ENCODE peak calls at places on chromosomes 11 and 22, in six cellular contexts. B is MCF 10A; Z is CD4-positive, alpha-beta T cell; V is AG09309; P is H1; S is right atrium auricular region. F is an unnamed sample.

GRCh38 chr11:123624974-123625373 is 29.4 kb downstream of the SCN3B start:
- DNase-seq in B (peak; percentile 11), Z (no peak), V (peak; percentile 32), P (no peak), S (no peak), F (no peak)

GRCh38 chr22:49847751-49848689 is 5.6 kb upstream of the ZBED4 start:
- DNase-seq in B (no peak), Z (no peak), V (no peak), P (peak; percentile 61), S (no peak), F (no peak)

GRCh38 chr22:43923191-43923590 is 414 bp upstream of the PNPLA3 start:
- DNase-seq in B (no peak), Z (peak; percentile 1), V (no peak), P (peak; percentile 56), S (no peak), F (no peak)

GRCh38 chr11:27293500-27294417 is 69.3 kb downstream of the CCDC34 start:
- DNase-seq in B (peak; percentile 32), Z (no peak), V (peak; percentile 29), P (no peak), S (no peak), F (no peak)

GRCh38 chr11:10385696-10386095 is 69.4 kb upstream of the AMPD3 start:
- DNase-seq in B (no peak), Z (no peak), V (no peak), P (peak; percentile 37), S (peak; percentile 81), F (peak; percentile 63)

GRCh38 chr11:33534575-33534974 is 166.1 kb downstream of the C11orf91 start:
- DNase-seq in B (no peak), Z (no peak), V (no peak), P (no peak), S (no peak), F (no peak)

GRCh38 chr22:22933807-22934542 is 46.4 kb downstream of the IGLL5 start:
- DNase-seq in B (no peak), Z (no peak), V (no peak), P (no peak), S (no peak), F (no peak)

GRCh38 chr11:64924910-64925284 is 408 bp downstream of the PPP2R5B start:
- DNase-seq in B (no peak), Z (no peak), V (no peak), P (peak; percentile 61), S (no peak), F (no peak)

GRCh38 chr22:38699143-38699542 is 1.6 kb downstream of the JOSD1 start:
- DNase-seq in B (no peak), Z (no peak), V (no peak), P (no peak), S (no peak), F (no peak)

GRCh38 chr11:128658499-128658898 is 35.4 kb upstream of the FLI1 start:
- DNase-seq in B (no peak), Z (no peak), V (no peak), P (no peak), S (no peak), F (no peak)

GRCh38 chr11:112417339-112417738 is 156.7 kb upstream of the PLET1 start:
- DNase-seq in B (no peak), Z (no peak), V (no peak), P (no peak), S (no peak), F (no peak)

GRCh38 chr11:1291295-1292017 is 18.0 kb downstream of the TOLLIP start:
- DNase-seq in B (no peak), Z (no peak), V (no peak), P (no peak), S (no peak), F (no peak)

GRCh38 chr11:125429174-125429707 is 66.8 kb downstream of the FEZ1 start:
- DNase-seq in B (peak; percentile 64), Z (peak; percentile 17), V (no peak), P (peak; percentile 90), S (no peak), F (no peak)

GRCh38 chr11:21817677-21818076 is 375.2 kb upstream of the ANO5 start:
- DNase-seq in B (no peak), Z (no peak), V (no peak), P (no peak), S (no peak), F (no peak)

GRCh38 chr11:8766993-8767374 is 84.4 kb downstream of the RPL27A start:
- DNase-seq in B (peak; percentile 38), Z (no peak), V (no peak), P (no peak), S (no peak), F (no peak)

GRCh38 chr11:44047931-44048431 is at the start of gene ACCSL:
- DNase-seq in B (no peak), Z (no peak), V (no peak), P (no peak), S (peak; percentile 61), F (peak; percentile 70)

GRCh38 chr11:95487391-95487790 is 256.4 kb upstream of the SESN3 start:
- DNase-seq in B (no peak), Z (no peak), V (no peak), P (no peak), S (no peak), F (no peak)

GRCh38 chr11:44112083-44112865 is 16.8 kb downstream of the EXT2 start:
- DNase-seq in B (peak; percentile 62), Z (no peak), V (no peak), P (no peak), S (no peak), F (no peak)

GRCh38 chr11:36311926-36312592 is 16.0 kb downstream of the PRR5L start:
- DNase-seq in B (peak; percentile 55), Z (no peak), V (no peak), P (no peak), S (no peak), F (no peak)

GRCh38 chr22:32473388-32473952 is 1.1 kb upstream of the FBXO7 start:
- DNase-seq in B (peak; percentile 46), Z (peak; percentile 8), V (peak; percentile 13), P (peak; percentile 56), S (no peak), F (no peak)

GRCh38 chr22:32476286-32476685 is 1.7 kb downstream of the FBXO7 start:
- DNase-seq in B (no peak), Z (no peak), V (no peak), P (no peak), S (no peak), F (no peak)

GRCh38 chr22:32475428-32476010 is 908 bp downstream of the FBXO7 start:
- DNase-seq in B (no peak), Z (peak; percentile 16), V (peak; percentile 11), P (peak; percentile 45), S (peak; percentile 65), F (no peak)

GRCh38 chr22:32476804-32477203 is 2.2 kb downstream of the FBXO7 start:
- DNase-seq in B (no peak), Z (no peak), V (no peak), P (no peak), S (no peak), F (no peak)

DNA sequence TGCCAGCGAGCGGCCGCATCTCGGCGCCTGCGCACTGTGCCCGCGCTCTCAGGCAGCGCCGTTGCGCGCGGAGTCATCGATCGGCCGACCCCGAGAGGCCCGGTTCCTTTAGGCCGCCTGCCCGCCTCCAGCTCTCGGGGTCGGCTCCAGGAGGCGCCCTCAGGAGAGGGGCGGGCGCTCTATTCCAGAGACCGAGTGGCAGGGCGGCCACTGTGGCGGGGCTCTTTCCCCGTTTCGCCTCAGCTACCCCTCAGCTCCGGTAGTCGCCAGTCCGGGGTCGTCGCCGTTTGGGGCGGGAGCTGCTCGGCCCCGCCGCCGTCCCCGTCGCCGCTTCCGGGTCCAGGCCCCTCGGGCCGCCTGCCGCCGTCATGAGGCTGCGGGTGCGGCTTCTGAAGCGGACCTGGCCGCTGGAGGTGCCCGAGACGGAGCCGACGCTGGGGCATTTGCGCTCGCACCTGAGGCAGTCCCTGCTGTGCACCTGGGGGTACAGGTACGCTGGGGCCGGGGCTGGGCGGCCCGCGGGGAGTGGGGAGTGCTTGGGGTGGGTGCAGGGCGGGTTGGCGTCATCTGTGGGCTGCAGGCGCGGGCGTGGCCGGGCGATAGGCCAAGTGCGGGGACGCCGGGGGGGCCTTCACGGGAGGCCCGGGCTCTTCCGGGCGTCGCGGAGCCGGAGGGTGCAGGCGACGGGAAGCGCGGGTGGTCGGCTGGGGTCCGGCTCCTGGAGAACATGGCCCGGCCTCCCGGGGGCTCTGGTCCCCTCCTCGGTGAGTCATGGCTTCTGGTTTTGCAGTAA is at the start of gene FBXO7:
- DNase-seq in B (peak; percentile 89), Z (peak; percentile 79), V (peak; percentile 63), P (peak; percentile 93), S (peak; percentile 94), F (peak; percentile 98)
- TF ChIP-seq CTCF in B (peak; percentile 13), Z (peak; percentile 23), V (peak; percentile 32), P (peak; percentile 44), S (no peak), F (peak; percentile 66)

GRCh38 chr11:66418168-66418985 is 2.5 kb upstream of the NPAS4 start:
- DNase-seq in B (peak; percentile 90), Z (peak; percentile 44), V (peak; percentile 90), P (peak; percentile 95), S (peak; percentile 78), F (peak; percentile 92)
- TF ChIP-seq CTCF in B (peak; percentile 34), Z (no peak), V (peak; percentile 59), P (peak; percentile 66), S (no peak), F (peak; percentile 48)

GRCh38 chr11:45392154-45392553 is 106.0 kb upstream of the SYT13 start:
- DNase-seq in B (no peak), Z (no peak), V (no peak), P (no peak), S (no peak), F (no peak)

GRCh38 chr11:45392621-45393183 is 106.6 kb upstream of the SYT13 start:
- DNase-seq in B (no peak), Z (no peak), V (no peak), P (no peak), S (no peak), F (no peak)

GRCh38 chr11:45390407-45390806 is 104.3 kb upstream of the SYT13 start:
- DNase-seq in B (no peak), Z (no peak), V (peak; percentile 44), P (no peak), S (no peak), F (no peak)

GRCh38 chr11:45393334-45393733 is 107.2 kb upstream of the SYT13 start:
- DNase-seq in B (no peak), Z (no peak), V (no peak), P (no peak), S (no peak), F (no peak)

GRCh38 chr11:45391168-45391850 is 105.2 kb upstream of the SYT13 start:
- DNase-seq in B (no peak), Z (no peak), V (no peak), P (no peak), S (no peak), F (no peak)
- TF ChIP-seq CTCF in B (no peak), Z (no peak), V (no peak), P (no peak), S (no peak), F (no peak)

DNA sequence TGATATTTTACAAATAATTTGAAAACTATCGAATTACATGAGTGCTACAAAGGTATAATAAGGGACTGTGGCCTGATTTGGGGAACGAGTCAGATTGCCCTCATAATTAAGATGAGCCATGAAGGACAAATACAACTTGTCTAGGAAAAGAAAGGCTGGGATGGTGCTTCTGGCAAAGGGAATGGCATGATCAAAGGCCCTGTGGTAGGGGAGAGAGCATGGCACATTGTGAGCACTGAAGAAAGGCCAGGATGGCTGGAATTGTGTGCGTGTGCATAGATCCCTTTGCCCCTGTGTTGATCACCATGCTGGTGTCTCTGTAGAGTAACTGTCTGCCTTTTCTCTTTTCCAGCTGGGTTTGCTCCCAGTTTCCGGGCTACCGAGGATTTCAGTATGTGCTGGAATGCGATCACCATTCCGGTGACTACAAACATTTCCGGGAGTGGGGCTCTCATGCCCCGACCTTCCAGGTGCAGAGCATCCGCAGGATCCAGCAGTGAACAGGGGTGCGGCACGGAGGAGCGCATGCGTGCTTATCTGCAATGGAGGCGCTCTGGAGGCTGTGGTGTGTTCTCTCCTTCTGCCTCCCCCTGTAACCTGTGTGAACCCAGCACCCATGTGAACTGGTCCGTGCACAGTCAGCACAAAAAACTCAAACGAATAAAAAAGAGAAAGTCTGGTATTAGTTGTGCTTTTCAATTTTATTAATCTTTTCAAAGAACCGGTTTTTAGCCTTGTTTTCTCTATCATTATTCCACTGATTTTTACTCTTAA is 8.4 kb downstream of the CRYBA4 start:
- DNase-seq in B (no peak), Z (no peak), V (no peak), P (no peak), S (no peak), F (no peak)
- TF ChIP-seq CTCF in B (no peak), Z (no peak), V (no peak), P (no peak), S (no peak), F (no peak)

F was measured in osteocyte.